ENCODE peak calls at places on chromosome X, in nine cellular contexts. R is cardiac muscle cell, N is SK-N-SH, S is Calu3, W is prostate gland, T is IMR-90, D is OCI-LY7, C is PC-3, U is AG09319. K is an unnamed sample.

GRCh38 chrX:22396408-22396807 is 123.7 kb downstream of the CBLL2 start:
- DNase-seq in N (no peak), D (no peak), W (no peak), C (peak; percentile 10), T (peak; percentile 57), U (no peak), R (no peak), S (no peak), K (no peak)

GRCh38 chrX:40504801-40505605 is 75.8 kb upstream of the ATP6AP2 start:
- DNase-seq in T (peak; percentile 86), U (peak; percentile 18), N (no peak), W (no peak), S (no peak), C (no peak), R (peak; percentile 84), D (no peak), K (no peak)

GRCh38 chrX:44228621-44229020 is 114.9 kb downstream of the EFHC2 start:
- DNase-seq in W (no peak), C (no peak), N (no peak), R (no peak), S (no peak), D (no peak), U (no peak), T (no peak), K (peak; percentile 4)

GRCh38 chrX:41127476-41128192 is 42.4 kb downstream of the USP9X start:
- DNase-seq in S (no peak), R (no peak), W (no peak), C (no peak), T (no peak), D (peak; percentile 4), U (no peak), N (no peak), K (peak; percentile 15)

GRCh38 chrX:109987884-109988283 is 15.0 kb upstream of the TMEM164 start:
- DNase-seq in W (no peak), T (no peak), U (no peak), S (no peak), N (no peak), R (peak; percentile 82), C (no peak), D (no peak), K (no peak)

GRCh38 chrX:14029039-14029424 is 660 bp downstream of the GEMIN8 start:
- DNase-seq in R (no peak), T (no peak), W (no peak), N (peak; percentile 42), S (no peak), D (peak; percentile 22), U (no peak), C (no peak), K (no peak)

GRCh38 chrX:96314974-96315373 is 369.7 kb upstream of the DIAPH2 start:
- DNase-seq in R (peak; percentile 0), N (no peak), D (no peak), T (peak; percentile 62), U (no peak), C (peak; percentile 66), W (no peak), S (peak; percentile 1), K (no peak)

GRCh38 chrX:43211570-43211969 is 433.6 kb upstream of the PPP1R2C start:
- DNase-seq in C (no peak), R (no peak), W (no peak), S (no peak), T (no peak), D (no peak), U (no peak), N (no peak), K (no peak)

GRCh38 chrX:109939498-109939897 is 63.4 kb upstream of the TMEM164 start:
- DNase-seq in S (no peak), N (no peak), W (no peak), D (no peak), U (no peak), T (no peak), C (no peak), R (no peak), K (no peak)

GRCh38 chrX:129945131-129945530 is 37.3 kb upstream of the BCORL1 start:
- DNase-seq in C (peak; percentile 9), N (no peak), T (peak; percentile 22), D (no peak), S (no peak), R (peak; percentile 25), U (no peak), W (no peak), K (no peak)

GRCh38 chrX:69222103-69223090 is 57.1 kb upstream of the PJA1 start:
- DNase-seq in C (peak; percentile 83), D (peak; percentile 63), N (peak; percentile 90), R (peak; percentile 80), T (peak; percentile 53), W (peak; percentile 54), S (peak; percentile 79), U (peak; percentile 25), K (peak; percentile 73)

GRCh38 chrX:16462912-16463311 is 187.0 kb upstream of the S100G start:
- DNase-seq in N (no peak), R (peak; percentile 40), W (no peak), C (no peak), T (peak; percentile 94), U (peak; percentile 44), D (no peak), S (no peak), K (no peak)

GRCh38 chrX:6225307-6226052 is 3.2 kb downstream of the NLGN4X start:
- DNase-seq in R (no peak), C (no peak), W (no peak), T (no peak), N (peak; percentile 27), U (no peak), S (no peak), D (no peak), K (no peak)
- TF ChIP-seq CTCF in R (no peak), C (no peak), W (no peak), T (no peak), N (no peak), U (no peak), S (no peak), D (no peak), K (no peak)

GRCh38 chrX:39149761-39150160 is 348.5 kb downstream of the MID1IP1 start:
- DNase-seq in U (peak; percentile 16), D (peak; percentile 65), W (peak; percentile 36), R (peak; percentile 72), T (peak; percentile 40), N (no peak), S (peak; percentile 60), C (peak; percentile 64), K (peak; percentile 41)

GRCh38 chrX:39150210-39150609 is 349.0 kb downstream of the MID1IP1 start:
- DNase-seq in U (no peak), D (no peak), W (no peak), N (no peak), S (no peak), C (no peak), R (no peak), T (no peak), K (no peak)

GRCh38 chrX:39157006-39157405 is 355.7 kb downstream of the MID1IP1 start:
- DNase-seq in W (no peak), S (no peak), R (no peak), U (no peak), N (no peak), D (no peak), T (no peak), C (no peak), K (no peak)

GRCh38 chrX:39150621-39151020 is 349.4 kb downstream of the MID1IP1 start:
- DNase-seq in R (no peak), T (no peak), N (no peak), C (no peak), W (no peak), D (no peak), S (no peak), U (no peak), K (no peak)

GRCh38 chrX:39152106-39152649 is 350.9 kb downstream of the MID1IP1 start:
- DNase-seq in W (no peak), S (peak; percentile 50), R (peak; percentile 13), D (peak; percentile 51), N (peak; percentile 65), C (peak; percentile 33), U (no peak), T (no peak), K (peak; percentile 46)
- TF ChIP-seq CTCF in W (no peak), S (peak; percentile 34), R (peak; percentile 49), D (peak; percentile 77), N (peak; percentile 64), C (peak; percentile 64), U (peak; percentile 37), T (peak; percentile 32), K (peak; percentile 49)

DNA sequence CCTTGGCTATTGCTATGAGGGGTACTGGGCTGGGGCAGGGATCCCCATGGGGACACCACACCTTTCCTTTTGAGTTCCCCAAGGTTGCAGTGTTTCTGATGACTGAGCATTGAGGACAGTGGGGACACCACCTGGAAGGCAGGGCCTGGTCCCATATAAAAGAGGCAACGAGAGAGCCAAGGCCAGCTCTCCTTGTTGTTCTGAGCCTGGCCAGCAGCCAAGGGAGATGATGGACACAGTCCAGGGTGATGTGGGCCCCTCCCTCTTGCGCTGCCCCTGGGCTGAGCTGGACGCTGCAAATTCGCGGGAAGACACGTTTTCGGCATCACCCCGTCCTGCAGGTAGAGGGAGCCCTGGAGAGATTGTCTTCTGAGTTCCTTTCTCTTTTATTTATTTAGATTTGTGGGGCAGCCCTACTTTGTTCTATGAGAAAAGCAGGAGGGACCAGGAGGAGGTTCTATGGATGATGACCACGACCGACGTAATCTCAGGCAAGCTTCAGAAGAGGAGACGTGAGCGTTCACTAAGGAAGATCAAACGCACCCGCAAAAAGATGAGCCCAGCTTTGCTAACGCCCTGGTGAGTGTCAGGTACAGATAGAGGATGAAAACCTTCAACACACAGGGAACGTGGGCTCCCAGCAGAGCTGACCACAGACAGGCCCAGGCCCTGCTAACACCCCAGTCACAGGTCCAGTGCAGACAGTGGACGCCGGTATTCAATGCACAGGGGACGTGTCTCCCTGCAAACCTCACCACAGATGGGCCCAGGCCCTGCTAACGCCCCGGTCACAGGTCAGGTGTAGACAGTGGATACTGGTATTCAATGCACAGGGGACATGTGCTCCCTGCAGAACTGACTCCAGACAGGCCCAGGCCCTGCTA is 97.4 kb downstream of the SHOX start:
- DNase-seq in R (no peak), T (no peak), D (no peak), W (no peak), S (peak; percentile 6), C (peak; percentile 36), U (no peak), N (no peak), K (no peak)
- TF ChIP-seq CTCF in R (no peak), T (no peak), D (peak; percentile 68), W (no peak), S (no peak), C (peak; percentile 51), U (peak; percentile 0), N (peak; percentile 26), K (peak; percentile 5)

DNA sequence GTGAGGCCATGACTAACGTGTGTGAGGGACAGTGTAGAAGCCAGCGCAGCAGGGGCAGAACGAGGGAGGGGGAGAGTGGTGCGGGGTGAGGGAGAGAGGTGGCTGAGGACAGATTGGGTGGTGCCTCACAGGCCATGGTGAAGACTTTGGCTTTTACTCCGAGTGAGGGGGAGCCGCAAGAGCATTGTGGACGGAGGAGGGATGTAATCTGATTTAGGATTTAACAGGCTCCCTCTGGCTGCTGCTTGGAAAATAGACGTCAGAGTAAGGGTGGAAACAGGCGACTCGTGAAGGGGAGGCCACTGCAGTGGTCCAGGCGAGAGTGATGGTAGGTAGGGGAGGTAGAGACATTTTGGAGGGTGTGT is 13.0 kb downstream of the PPP1R3F start:
- DNase-seq in N (peak; percentile 61), S (no peak), W (no peak), R (peak; percentile 49), D (no peak), U (no peak), T (peak; percentile 33), C (no peak), K (no peak)
- TF ChIP-seq CTCF in N (peak; percentile 33), S (no peak), W (no peak), R (peak; percentile 42), D (no peak), U (peak; percentile 35), T (peak; percentile 27), C (no peak), K (no peak)

GRCh38 chrX:155966876-155967275 is 30.6 kb upstream of the IL9R start:
- DNase-seq in S (peak; percentile 42), N (peak; percentile 65), D (peak; percentile 34), T (no peak), C (peak; percentile 59), U (no peak), R (no peak), W (no peak), K (peak; percentile 19)
- TF ChIP-seq CTCF in S (peak; percentile 40), N (peak; percentile 72), D (peak; percentile 76), T (peak; percentile 22), C (peak; percentile 83), U (peak; percentile 3), R (no peak), W (no peak), K (peak; percentile 82)